ENCODE peak calls at places on chromosome 16, in eight cellular contexts. One of them, this sample, is unnamed.

GRCh38 chr16:69726313-69727060 is at the start of gene NQO1:
- DNase-seq in Calu3: peak
- DNase-seq in cardiac muscle cell: peak
- DNase-seq in coronary artery: peak
- DNase-seq in heart right ventricle: peak
- DNase-seq in left ventricle myocardium inferior: peak
- DNase-seq in neural progenitor cell: peak
- DNase-seq in fibroblast of the aortic adventitia: peak
- DNase-seq in this sample: peak

GRCh38 chr16:67216612-67217490 is 10.1 kb upstream of the TMEM208 start:
- DNase-seq in coronary artery: no peak
- DNase-seq in cardiac muscle cell: peak
- DNase-seq in fibroblast of the aortic adventitia: peak
- DNase-seq in Calu3: no peak
- DNase-seq in left ventricle myocardium inferior: peak
- DNase-seq in heart right ventricle: peak
- DNase-seq in neural progenitor cell: no peak
- DNase-seq in this sample: no peak

GRCh38 chr16:21263640-21264211 is 14.4 kb downstream of the CRYM start:
- DNase-seq in fibroblast of the aortic adventitia: peak
- DNase-seq in Calu3: peak
- DNase-seq in cardiac muscle cell: peak
- DNase-seq in left ventricle myocardium inferior: no peak
- DNase-seq in heart right ventricle: no peak
- DNase-seq in neural progenitor cell: peak
- DNase-seq in coronary artery: no peak
- DNase-seq in this sample: no peak

GRCh38 chr16:30342751-30343490 is 12.2 kb downstream of the CD2BP2 start:
- DNase-seq in heart right ventricle: no peak
- DNase-seq in neural progenitor cell: no peak
- DNase-seq in left ventricle myocardium inferior: no peak
- DNase-seq in coronary artery: no peak
- DNase-seq in fibroblast of the aortic adventitia: no peak
- DNase-seq in Calu3: no peak
- DNase-seq in cardiac muscle cell: no peak
- DNase-seq in this sample: peak

GRCh38 chr16:34803683-34804416 is 1344.4 kb downstream of the TP53TG3F start:
- DNase-seq in neural progenitor cell: no peak
- DNase-seq in cardiac muscle cell: no peak
- DNase-seq in fibroblast of the aortic adventitia: no peak
- DNase-seq in Calu3: no peak
- DNase-seq in left ventricle myocardium inferior: no peak
- DNase-seq in heart right ventricle: peak
- DNase-seq in coronary artery: no peak
- DNase-seq in this sample: no peak

GRCh38 chr16:72560617-72561016 is 388.7 kb upstream of the PMFBP1 start:
- DNase-seq in coronary artery: no peak
- DNase-seq in heart right ventricle: no peak
- DNase-seq in cardiac muscle cell: peak
- DNase-seq in left ventricle myocardium inferior: no peak
- DNase-seq in fibroblast of the aortic adventitia: peak
- DNase-seq in neural progenitor cell: no peak
- DNase-seq in Calu3: no peak
- DNase-seq in this sample: no peak

GRCh38 chr16:64977211-64977920 is 144.5 kb downstream of the CDH11 start:
- DNase-seq in heart right ventricle: no peak
- DNase-seq in neural progenitor cell: no peak
- DNase-seq in Calu3: no peak
- DNase-seq in cardiac muscle cell: no peak
- DNase-seq in coronary artery: no peak
- DNase-seq in fibroblast of the aortic adventitia: peak
- DNase-seq in left ventricle myocardium inferior: no peak
- DNase-seq in this sample: no peak

GRCh38 chr16:49158029-49158642 is 123.5 kb downstream of the CBLN1 start:
- DNase-seq in cardiac muscle cell: no peak
- DNase-seq in coronary artery: no peak
- DNase-seq in neural progenitor cell: peak
- DNase-seq in Calu3: peak
- DNase-seq in fibroblast of the aortic adventitia: peak
- DNase-seq in heart right ventricle: no peak
- DNase-seq in left ventricle myocardium inferior: peak
- DNase-seq in this sample: peak

DNA sequence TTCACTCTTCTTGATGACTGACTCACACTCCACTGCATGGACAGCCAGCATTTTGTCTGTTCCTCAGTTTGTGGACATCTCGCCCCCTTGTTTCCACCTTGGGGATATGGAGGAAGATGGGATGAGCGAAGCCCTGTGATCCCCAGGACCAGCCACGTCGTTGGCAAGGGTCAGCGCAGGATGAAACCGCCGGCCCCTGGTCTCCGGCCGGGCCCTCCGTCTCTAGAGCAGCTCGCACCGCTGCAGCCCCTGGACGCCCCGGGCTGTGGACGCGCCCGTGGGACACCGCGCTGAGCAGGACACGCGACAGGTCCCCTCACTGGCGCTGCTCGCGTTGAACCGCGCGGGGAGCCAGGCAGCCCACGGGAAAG is 604 bp upstream of the ZC3H18 start:
- DNase-seq in Calu3: peak
- DNase-seq in coronary artery: no peak
- DNase-seq in fibroblast of the aortic adventitia: peak
- DNase-seq in heart right ventricle: peak
- DNase-seq in cardiac muscle cell: peak
- DNase-seq in neural progenitor cell: peak
- DNase-seq in left ventricle myocardium inferior: peak
- DNase-seq in this sample: no peak
- TF ChIP-seq CTCF in Calu3: no peak
- TF ChIP-seq CTCF in coronary artery: no peak
- TF ChIP-seq CTCF in fibroblast of the aortic adventitia: no peak
- TF ChIP-seq CTCF in heart right ventricle: no peak
- TF ChIP-seq CTCF in cardiac muscle cell: no peak
- TF ChIP-seq CTCF in neural progenitor cell: no peak
- TF ChIP-seq CTCF in left ventricle myocardium inferior: no peak
- TF ChIP-seq CTCF in this sample: no peak

GRCh38 chr16:83515395-83515794 is 292.4 kb upstream of the HSBP1 start:
- DNase-seq in coronary artery: no peak
- DNase-seq in Calu3: no peak
- DNase-seq in left ventricle myocardium inferior: no peak
- DNase-seq in neural progenitor cell: no peak
- DNase-seq in fibroblast of the aortic adventitia: no peak
- DNase-seq in heart right ventricle: no peak
- DNase-seq in cardiac muscle cell: no peak
- DNase-seq in this sample: no peak
- TF ChIP-seq CTCF in coronary artery: no peak
- TF ChIP-seq CTCF in Calu3: no peak
- TF ChIP-seq CTCF in left ventricle myocardium inferior: no peak
- TF ChIP-seq CTCF in neural progenitor cell: no peak
- TF ChIP-seq CTCF in fibroblast of the aortic adventitia: no peak
- TF ChIP-seq CTCF in heart right ventricle: no peak
- TF ChIP-seq CTCF in cardiac muscle cell: no peak
- TF ChIP-seq CTCF in this sample: no peak

DNA sequence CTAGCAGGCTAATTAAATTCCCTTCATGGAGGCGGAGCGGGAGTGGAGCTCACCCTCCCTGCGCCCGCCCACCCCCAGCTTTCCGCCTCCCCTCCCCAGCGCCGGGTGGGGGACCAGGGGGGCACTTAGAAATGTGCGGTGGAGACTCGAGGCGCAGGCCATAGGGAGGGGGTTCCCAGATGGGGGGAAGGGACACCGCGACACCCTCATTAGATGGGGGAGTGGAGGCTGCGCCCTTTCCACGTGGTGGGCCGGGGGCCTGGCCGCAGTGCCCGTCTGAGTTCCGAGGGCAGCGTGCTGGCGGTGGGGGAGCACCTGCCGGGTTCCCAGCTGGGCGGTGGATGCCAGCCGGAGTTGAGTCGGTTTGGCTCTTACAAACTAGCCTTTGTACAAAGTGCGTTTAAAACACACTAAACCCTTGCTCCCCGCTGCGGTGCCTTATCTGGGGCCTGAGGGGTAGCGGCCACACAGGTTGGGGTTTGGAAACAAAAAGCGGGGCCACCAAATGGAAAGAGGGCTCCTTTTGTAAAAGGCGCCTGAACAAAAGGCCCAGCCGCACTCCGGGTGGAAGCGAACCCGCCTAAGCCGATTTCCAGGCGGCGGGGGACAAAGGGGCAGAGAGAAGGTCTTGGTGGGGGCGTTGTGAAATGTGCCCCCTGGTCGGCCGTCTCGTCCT is 1.4 kb downstream of the GSE1 start:
- DNase-seq in left ventricle myocardium inferior: no peak
- DNase-seq in coronary artery: no peak
- DNase-seq in Calu3: peak
- DNase-seq in cardiac muscle cell: no peak
- DNase-seq in fibroblast of the aortic adventitia: no peak
- DNase-seq in neural progenitor cell: peak
- DNase-seq in heart right ventricle: no peak
- DNase-seq in this sample: no peak
- TF ChIP-seq CTCF in left ventricle myocardium inferior: no peak
- TF ChIP-seq CTCF in coronary artery: no peak
- TF ChIP-seq CTCF in Calu3: no peak
- TF ChIP-seq CTCF in cardiac muscle cell: no peak
- TF ChIP-seq CTCF in fibroblast of the aortic adventitia: no peak
- TF ChIP-seq CTCF in neural progenitor cell: no peak
- TF ChIP-seq CTCF in heart right ventricle: no peak
- TF ChIP-seq CTCF in this sample: no peak

GRCh38 chr16:56401482-56401881 is 23.9 kb downstream of the AMFR start:
- DNase-seq in Calu3: peak
- DNase-seq in fibroblast of the aortic adventitia: no peak
- DNase-seq in neural progenitor cell: peak
- DNase-seq in left ventricle myocardium inferior: no peak
- DNase-seq in cardiac muscle cell: no peak
- DNase-seq in coronary artery: no peak
- DNase-seq in heart right ventricle: no peak
- DNase-seq in this sample: no peak
- TF ChIP-seq CTCF in Calu3: peak
- TF ChIP-seq CTCF in fibroblast of the aortic adventitia: peak
- TF ChIP-seq CTCF in neural progenitor cell: peak
- TF ChIP-seq CTCF in left ventricle myocardium inferior: no peak
- TF ChIP-seq CTCF in cardiac muscle cell: peak
- TF ChIP-seq CTCF in coronary artery: no peak
- TF ChIP-seq CTCF in heart right ventricle: no peak
- TF ChIP-seq CTCF in this sample: no peak

DNA sequence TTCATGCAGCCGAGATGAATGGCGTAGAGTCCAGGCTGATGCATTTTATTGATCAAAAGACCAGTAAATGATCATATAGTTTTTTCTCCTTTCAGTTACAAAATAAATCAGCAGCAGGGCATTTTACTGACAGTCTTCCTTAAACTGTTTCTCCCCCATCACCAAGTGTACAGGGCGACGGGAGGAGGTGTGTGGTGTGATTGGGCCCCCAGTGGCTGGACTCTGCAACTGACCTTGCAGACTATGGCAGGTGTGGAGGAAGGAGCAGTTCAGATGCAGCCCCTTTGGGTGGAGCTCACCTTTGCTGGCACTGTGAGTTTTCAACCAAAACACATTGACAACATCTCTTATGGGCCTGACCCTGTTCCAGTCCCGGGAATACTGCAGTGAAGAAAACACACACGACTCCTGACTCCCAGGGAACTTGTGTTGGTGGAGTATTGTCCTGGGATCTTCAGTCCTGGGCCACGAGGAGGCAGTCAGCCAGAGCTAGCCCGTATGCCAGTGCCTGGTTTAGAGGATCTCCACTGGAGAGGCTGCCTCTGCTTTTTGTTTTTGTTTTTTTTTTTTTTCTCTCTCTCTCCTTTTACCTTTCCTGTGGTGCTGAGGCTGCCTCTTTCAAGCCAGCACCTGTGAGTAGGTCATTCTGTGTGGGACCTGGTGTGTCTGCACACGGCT is 29.8 kb downstream of the KIAA0513 start:
- DNase-seq in Calu3: peak
- DNase-seq in fibroblast of the aortic adventitia: no peak
- DNase-seq in neural progenitor cell: no peak
- DNase-seq in heart right ventricle: no peak
- DNase-seq in cardiac muscle cell: no peak
- DNase-seq in coronary artery: no peak
- DNase-seq in left ventricle myocardium inferior: no peak
- DNase-seq in this sample: no peak
- TF ChIP-seq CTCF in Calu3: peak
- TF ChIP-seq CTCF in fibroblast of the aortic adventitia: peak
- TF ChIP-seq CTCF in neural progenitor cell: peak
- TF ChIP-seq CTCF in heart right ventricle: peak
- TF ChIP-seq CTCF in cardiac muscle cell: no peak
- TF ChIP-seq CTCF in coronary artery: no peak
- TF ChIP-seq CTCF in left ventricle myocardium inferior: peak
- TF ChIP-seq CTCF in this sample: no peak

GRCh38 chr16:2429037-2429770 is at the start of gene CCNF:
- DNase-seq in Calu3: peak
- DNase-seq in left ventricle myocardium inferior: peak
- DNase-seq in cardiac muscle cell: peak
- DNase-seq in coronary artery: peak
- DNase-seq in neural progenitor cell: peak
- DNase-seq in fibroblast of the aortic adventitia: peak
- DNase-seq in heart right ventricle: peak
- DNase-seq in this sample: peak

GRCh38 chr16:2428787-2429036 is 535 bp upstream of the CCNF start:
- DNase-seq in coronary artery: no peak
- DNase-seq in heart right ventricle: no peak
- DNase-seq in Calu3: no peak
- DNase-seq in neural progenitor cell: no peak
- DNase-seq in left ventricle myocardium inferior: no peak
- DNase-seq in cardiac muscle cell: no peak
- DNase-seq in fibroblast of the aortic adventitia: no peak
- DNase-seq in this sample: no peak

GRCh38 chr16:2429771-2430663 is 770 bp downstream of the CCNF start:
- DNase-seq in fibroblast of the aortic adventitia: peak
- DNase-seq in Calu3: peak
- DNase-seq in heart right ventricle: no peak
- DNase-seq in cardiac muscle cell: peak
- DNase-seq in neural progenitor cell: peak
- DNase-seq in coronary artery: no peak
- DNase-seq in left ventricle myocardium inferior: no peak
- DNase-seq in this sample: no peak

GRCh38 chr16:2432801-2433505 is 3.7 kb downstream of the CCNF start:
- DNase-seq in left ventricle myocardium inferior: no peak
- DNase-seq in fibroblast of the aortic adventitia: no peak
- DNase-seq in neural progenitor cell: no peak
- DNase-seq in cardiac muscle cell: no peak
- DNase-seq in Calu3: no peak
- DNase-seq in coronary artery: no peak
- DNase-seq in heart right ventricle: no peak
- DNase-seq in this sample: no peak

DNA sequence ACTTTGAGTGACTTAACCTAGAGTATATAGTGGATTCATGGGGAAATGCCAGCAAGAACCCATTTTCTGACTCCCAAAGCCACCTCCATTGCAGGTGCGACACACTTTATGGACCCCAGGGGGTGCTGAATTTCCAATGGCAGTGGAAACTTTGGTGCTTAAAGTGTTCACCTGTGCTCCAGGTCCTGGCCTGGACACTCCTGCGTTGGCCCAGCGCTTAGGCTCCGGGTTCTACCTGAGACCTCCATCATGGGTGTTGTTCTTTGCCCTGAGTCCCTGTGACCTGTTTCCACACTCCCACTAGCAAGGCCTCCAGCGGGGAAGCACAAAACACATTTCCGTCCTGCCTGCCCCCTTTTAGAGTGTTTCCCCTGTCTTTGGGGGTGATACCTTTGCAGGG is 3.0 kb downstream of the CCNF start:
- DNase-seq in cardiac muscle cell: no peak
- DNase-seq in fibroblast of the aortic adventitia: no peak
- DNase-seq in Calu3: no peak
- DNase-seq in coronary artery: no peak
- DNase-seq in left ventricle myocardium inferior: no peak
- DNase-seq in neural progenitor cell: peak
- DNase-seq in heart right ventricle: no peak
- DNase-seq in this sample: no peak
- TF ChIP-seq CTCF in cardiac muscle cell: no peak
- TF ChIP-seq CTCF in fibroblast of the aortic adventitia: no peak
- TF ChIP-seq CTCF in Calu3: no peak
- TF ChIP-seq CTCF in coronary artery: no peak
- TF ChIP-seq CTCF in left ventricle myocardium inferior: no peak
- TF ChIP-seq CTCF in neural progenitor cell: no peak
- TF ChIP-seq CTCF in heart right ventricle: no peak
- TF ChIP-seq CTCF in this sample: no peak

This sample was measured in mesothelial cell of epicardium.